ENCODE peak calls at places on chromosomes 6 and 20, in nine cellular contexts. N is heart left ventricle, O is uterus, Q is GM12892, W is body of pancreas, B is H54, I is spleen, T is breast epithelium, M is GM12878. U is an unnamed sample.

GRCh38 chr6:142542704-142543233 is 241.0 kb downstream of the ADGRG6 start:
- DNase-seq in I (no peak), T (no peak), M (no peak), W (peak), B (no peak), N (peak), Q (no peak), O (peak), U (no peak)

GRCh38 chr6:4577406-4577805 is 198.8 kb upstream of the CDYL start:
- DNase-seq in M (no peak), Q (no peak), O (peak), B (no peak), I (no peak), N (no peak), T (no peak), W (peak), U (no peak)

GRCh38 chr6:158170656-158171081 is 2.5 kb downstream of the GTF2H5 start:
- DNase-seq in O (no peak), N (no peak), Q (no peak), B (peak), T (no peak), M (no peak), I (no peak), W (no peak), U (no peak)

GRCh38 chr6:26536571-26537159 is 1.5 kb upstream of the HMGN4 start:
- DNase-seq in Q (no peak), B (no peak), W (no peak), N (no peak), T (no peak), O (peak), I (no peak), M (no peak), U (peak)

GRCh38 chr20:44765647-44766367 is 20.1 kb downstream of the KCNK15 start:
- DNase-seq in W (no peak), N (no peak), T (no peak), B (no peak), I (peak), Q (no peak), M (no peak), O (no peak), U (no peak)

GRCh38 chr6:7051780-7052440 is 55.9 kb upstream of the RREB1 start:
- DNase-seq in W (peak), B (peak), T (peak), M (no peak), Q (peak), N (peak), O (peak), I (peak), U (peak)

GRCh38 chr6:38153511-38153910 is 334.0 kb downstream of the ZFAND3 start:
- DNase-seq in Q (no peak), W (no peak), T (peak), B (no peak), O (no peak), M (no peak), N (no peak), I (no peak), U (no peak)

GRCh38 chr6:90227165-90227564 is 69.5 kb downstream of the BACH2 start:
- DNase-seq in T (no peak), W (no peak), B (no peak), N (peak), O (no peak), Q (no peak), I (no peak), M (no peak), U (no peak)

GRCh38 chr20:32972181-32973076 is 31.8 kb downstream of the SUN5 start:
- DNase-seq in W (no peak), O (no peak), M (peak), B (no peak), N (peak), I (peak), T (no peak), Q (peak), U (no peak)

GRCh38 chr20:15930324-15931305 is 642.6 kb downstream of the KIF16B start:
- DNase-seq in N (no peak), W (no peak), M (no peak), I (no peak), Q (no peak), B (no peak), O (no peak), T (no peak), U (no peak)

GRCh38 chr6:88135578-88136114 is 30.5 kb downstream of the CNR1 start:
- DNase-seq in T (no peak), N (no peak), B (no peak), W (no peak), I (no peak), M (peak), Q (peak), O (no peak), U (no peak)

GRCh38 chr20:3857405-3857804 is 10.8 kb downstream of the MAVS start:
- DNase-seq in M (no peak), I (no peak), N (no peak), Q (no peak), O (no peak), W (no peak), T (no peak), B (no peak), U (no peak)

GRCh38 chr6:84456803-84457202 is 229.4 kb upstream of the CEP162 start:
- DNase-seq in Q (no peak), N (no peak), I (no peak), W (no peak), T (no peak), B (no peak), M (no peak), O (no peak), U (no peak)

GRCh38 chr6:111591370-111591900 is 14.2 kb downstream of the TRAF3IP2 start:
- DNase-seq in N (peak), T (peak), B (peak), M (no peak), O (peak), Q (no peak), W (peak), I (no peak), U (no peak)

GRCh38 chr20:43238833-43239232 is 49.1 kb upstream of the PTPRT start:
- DNase-seq in O (no peak), N (no peak), Q (no peak), W (no peak), M (no peak), I (no peak), B (no peak), T (no peak), U (peak)

GRCh38 chr6:5599112-5599511 is 337.8 kb downstream of the FARS2 start:
- DNase-seq in Q (no peak), W (no peak), B (no peak), M (no peak), N (no peak), O (no peak), I (no peak), T (no peak), U (no peak)

GRCh38 chr20:57392512-57393271 is 1.5 kb downstream of the RBM38 start:
- DNase-seq in M (no peak), T (no peak), B (no peak), Q (no peak), I (peak), W (no peak), O (no peak), N (peak), U (peak)

GRCh38 chr20:22808628-22809027 is 224.3 kb upstream of the FOXA2 start:
- DNase-seq in I (no peak), Q (no peak), N (no peak), O (no peak), W (no peak), M (no peak), T (no peak), B (no peak), U (no peak)

GRCh38 chr6:99165838-99166237 is 183.6 kb downstream of the FAXC start:
- DNase-seq in W (no peak), N (no peak), T (no peak), B (no peak), Q (no peak), O (no peak), M (no peak), I (no peak), U (no peak)

GRCh38 chr20:32702706-32703425 is 29.1 kb upstream of the C20orf203 start:
- DNase-seq in O (no peak), W (no peak), Q (no peak), M (no peak), B (no peak), T (no peak), I (no peak), N (no peak), U (no peak)

GRCh38 chr6:79808846-79809245 is 138.5 kb downstream of the ELOVL4 start:
- DNase-seq in Q (no peak), O (no peak), W (no peak), B (no peak), T (no peak), M (no peak), I (no peak), N (no peak), U (no peak)

GRCh38 chr6:45835725-45836437 is 179.8 kb downstream of the CLIC5 start:
- DNase-seq in T (no peak), W (no peak), N (no peak), I (no peak), Q (no peak), B (no peak), M (no peak), O (no peak), U (no peak)

GRCh38 chr20:56750430-56750829 is 121.3 kb downstream of the TFAP2C start:
- DNase-seq in N (no peak), O (no peak), M (no peak), W (no peak), B (no peak), T (no peak), I (no peak), Q (no peak), U (no peak)

GRCh38 chr6:41941280-41942044 is at the start of gene CCND3:
- DNase-seq in W (peak), N (peak), Q (peak), O (peak), B (peak), I (peak), M (peak), T (peak), U (peak)

GRCh38 chr6:41939848-41940758 is 1.5 kb downstream of the CCND3 start:
- DNase-seq in B (no peak), I (peak), N (no peak), M (no peak), Q (no peak), W (no peak), O (no peak), T (no peak), U (peak)

GRCh38 chr6:41940759-41941279 is 789 bp downstream of the CCND3 start:
- DNase-seq in Q (no peak), I (peak), B (peak), T (peak), O (peak), W (peak), M (no peak), N (peak), U (peak)

GRCh38 chr6:41939091-41939847 is 2.3 kb downstream of the CCND3 start:
- DNase-seq in B (no peak), W (no peak), M (no peak), I (peak), Q (no peak), T (no peak), O (peak), N (peak), U (peak)

DNA sequence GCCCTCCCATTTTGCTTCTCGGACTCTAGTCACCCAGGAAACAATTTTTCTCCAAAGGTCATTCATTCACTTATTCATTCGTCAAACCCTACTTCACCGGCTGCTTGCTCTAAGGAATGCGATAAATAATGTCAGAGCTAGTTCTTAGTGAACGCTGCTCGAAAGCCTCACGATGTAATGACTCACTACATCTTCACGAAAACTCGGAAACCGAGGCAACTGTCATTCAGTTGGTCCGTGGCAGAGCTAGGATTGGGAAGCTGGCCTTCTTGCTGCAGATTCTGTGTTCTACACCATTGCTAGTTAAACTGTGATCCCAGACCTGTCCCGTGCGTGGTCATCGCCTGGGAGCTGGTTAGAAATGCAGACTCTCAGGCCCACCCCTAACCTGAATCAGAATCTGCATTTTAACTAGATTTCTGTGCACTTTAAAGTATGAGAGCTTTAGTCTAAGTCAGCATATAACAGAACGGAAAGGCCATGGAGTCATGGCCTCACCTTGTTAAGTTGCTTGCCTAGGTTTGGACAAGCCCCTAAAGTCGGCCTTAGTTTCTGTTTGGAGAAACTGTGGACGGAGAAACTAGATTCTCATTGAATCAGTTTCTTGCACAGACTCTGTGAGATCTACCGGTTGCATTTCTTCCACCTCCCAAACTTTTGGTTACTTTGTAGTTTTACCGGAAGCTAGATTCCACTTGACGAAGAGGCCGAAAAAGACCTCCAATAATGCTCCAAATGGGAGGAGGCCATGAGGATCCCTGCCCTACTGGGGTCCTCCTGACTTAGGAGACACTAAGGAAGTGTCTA is 640 bp upstream of the CCND3 start:
- DNase-seq in O (peak), Q (no peak), M (no peak), T (no peak), I (no peak), N (no peak), W (no peak), B (no peak), U (no peak)
- TF ChIP-seq POLR2A in O (no peak), Q (no peak), M (no peak), T (no peak), I (no peak), N (no peak), W (no peak), B (no peak), U (peak)

DNA sequence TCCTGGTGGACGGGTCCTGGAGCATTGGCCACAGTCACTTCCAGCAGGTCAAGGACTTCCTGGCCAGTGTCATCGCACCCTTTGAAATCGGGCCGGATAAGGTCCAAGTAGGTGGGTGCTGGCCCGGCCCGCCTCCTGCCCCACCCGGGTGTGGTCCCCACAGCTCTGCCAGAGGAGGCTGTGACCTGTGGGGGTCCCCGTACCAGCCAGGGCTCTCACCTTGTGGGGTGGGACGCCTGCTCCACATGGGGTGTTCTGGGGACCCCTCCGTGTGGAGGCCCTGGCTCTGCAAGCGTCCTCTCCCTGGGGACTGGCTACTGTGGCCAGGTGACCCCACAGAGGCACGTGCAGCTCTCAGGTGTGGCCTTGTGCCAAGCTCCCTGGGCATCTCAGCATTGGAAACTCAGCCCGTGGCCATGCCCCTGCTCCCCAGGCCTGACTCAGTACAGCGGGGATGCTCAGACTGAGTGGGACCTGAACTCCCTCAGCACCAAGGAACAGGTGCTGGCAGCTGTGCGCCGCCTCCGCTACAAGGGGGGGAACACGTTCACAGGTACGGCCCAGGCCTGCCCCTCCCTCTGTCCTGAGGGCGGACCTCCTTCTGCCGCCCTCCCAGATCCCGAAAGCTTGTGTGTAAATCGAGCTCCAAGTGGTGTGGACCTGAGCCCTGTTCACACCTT is 14.7 kb downstream of the COL20A1 start:
- DNase-seq in W (no peak), I (no peak), B (no peak), M (no peak), T (no peak), O (no peak), N (no peak), Q (no peak), U (no peak)
- TF ChIP-seq POLR2A in W (no peak), I (no peak), B (no peak), M (no peak), T (no peak), O (no peak), N (no peak), Q (no peak), U (no peak)

GRCh38 chr20:63863798-63864544 is 1.1 kb upstream of the TPD52L2 start:
- DNase-seq in T (peak), N (peak), I (peak), O (peak), Q (peak), B (no peak), M (peak), W (peak), U (peak)

GRCh38 chr20:63864545-63864977 is 509 bp upstream of the TPD52L2 start:
- DNase-seq in B (no peak), W (no peak), I (no peak), M (no peak), N (no peak), O (no peak), T (no peak), Q (no peak), U (no peak)

GRCh38 chr20:63861981-63862901 is 943 bp downstream of the ABHD16B start:
- DNase-seq in T (no peak), O (no peak), I (no peak), N (no peak), Q (no peak), B (no peak), W (no peak), M (no peak), U (no peak)

GRCh38 chr20:63863021-63863797 is 1.9 kb upstream of the TPD52L2 start:
- DNase-seq in T (no peak), M (no peak), I (no peak), W (no peak), B (no peak), N (no peak), Q (no peak), O (no peak), U (no peak)

GRCh38 chr20:63864978-63865640 is at the start of gene TPD52L2:
- DNase-seq in M (peak), B (peak), O (peak), Q (peak), I (peak), N (peak), W (peak), T (peak), U (peak)
- TF ChIP-seq POLR2A in M (peak), B (peak), O (peak), Q (peak), I (peak), N (peak), W (peak), T (peak), U (peak)

GRCh38 chr6:33410711-33411631 is at the start of gene PHF1:
- DNase-seq in B (no peak), O (no peak), W (peak), M (no peak), I (peak), T (no peak), Q (peak), N (peak), U (peak)

GRCh38 chr6:33412140-33413009 is 1.6 kb downstream of the PHF1 start:
- DNase-seq in Q (no peak), B (no peak), O (no peak), N (no peak), W (no peak), T (no peak), I (peak), M (no peak), U (no peak)

GRCh38 chr6:33407132-33407718 is 3.6 kb upstream of the PHF1 start:
- DNase-seq in B (no peak), N (no peak), Q (no peak), T (no peak), O (no peak), I (no peak), W (no peak), M (no peak), U (no peak)

GRCh38 chr6:33411632-33412005 is 805 bp downstream of the PHF1 start:
- DNase-seq in B (no peak), I (peak), M (no peak), T (no peak), N (no peak), O (no peak), W (no peak), Q (no peak), U (no peak)

GRCh38 chr6:33410050-33410710 is 634 bp upstream of the PHF1 start:
- DNase-seq in N (peak), W (peak), B (peak), I (peak), Q (peak), T (peak), O (peak), M (peak), U (peak)
- TF ChIP-seq POLR2A in N (no peak), W (peak), B (peak), I (peak), Q (peak), T (peak), O (peak), M (peak), U (peak)

GRCh38 chr20:47336013-47336754 is 20.3 kb downstream of the ZMYND8 start:
- DNase-seq in W (no peak), N (peak), M (no peak), I (peak), T (no peak), B (no peak), Q (no peak), O (peak), U (no peak)
- TF ChIP-seq POLR2A in W (no peak), N (no peak), M (no peak), I (no peak), T (no peak), B (no peak), Q (no peak), O (no peak), U (no peak)

GRCh38 chr20:36008461-36009035 is 40.2 kb downstream of the CNBD2 start:
- DNase-seq in M (no peak), W (no peak), T (no peak), N (no peak), I (no peak), B (no peak), Q (no peak), O (no peak), U (peak)
- TF ChIP-seq POLR2A in M (no peak), W (no peak), T (no peak), N (no peak), I (no peak), B (no peak), Q (no peak), O (no peak), U (no peak)